ENCODE peak calls at places on chromosomes 6 and 20, in six cellular contexts. Q, B, M, L, G and P are unnamed samples.

GRCh38 chr20:48049631-48050030 is 264.4 kb upstream of the SULF2 start:
- DNase-seq in G (no peak), B (no peak), M (no peak), Q (no peak), L (no peak), P (no peak)

GRCh38 chr20:46199198-46199597 is 81.1 kb downstream of the CD40 start:
- DNase-seq in L (no peak), M (no peak), Q (peak; percentile 31), G (no peak), B (no peak), P (no peak)

GRCh38 chr20:52190437-52191131 is 995 bp downstream of the ZFP64 start:
- DNase-seq in M (peak; percentile 32), G (no peak), B (peak; percentile 51), L (peak; percentile 68), Q (peak; percentile 34), P (no peak)

GRCh38 chr6:12538881-12539357 is 177.6 kb upstream of the PHACTR1 start:
- DNase-seq in G (no peak), L (no peak), M (peak; percentile 54), B (no peak), Q (peak; percentile 65), P (no peak)

GRCh38 chr6:160030103-160030502 is 61.2 kb downstream of the IGF2R start:
- DNase-seq in M (peak; percentile 97), G (peak; percentile 86), B (peak; percentile 69), Q (peak; percentile 62), L (peak; percentile 71), P (no peak)

GRCh38 chr6:35833534-35833933 is 28.4 kb downstream of the LHFPL5 start:
- DNase-seq in M (no peak), B (no peak), Q (no peak), L (no peak), G (no peak), P (no peak)

GRCh38 chr6:143598466-143599080 is 79.2 kb upstream of the PHACTR2 start:
- DNase-seq in G (no peak), M (no peak), B (no peak), L (no peak), Q (no peak), P (no peak)

GRCh38 chr6:158293122-158293521 is 19.1 kb upstream of the TULP4 start:
- DNase-seq in B (no peak), G (no peak), Q (no peak), M (no peak), L (no peak), P (no peak)

GRCh38 chr20:3744806-3745685 is 12.6 kb downstream of the HSPA12B start:
- DNase-seq in L (peak; percentile 71), G (no peak), M (peak; percentile 59), Q (peak; percentile 80), B (peak; percentile 77), P (no peak)

GRCh38 chr6:28425942-28426541 is 17.2 kb downstream of the ZSCAN23 start:
- DNase-seq in L (no peak), G (no peak), Q (no peak), M (no peak), B (no peak), P (no peak)

GRCh38 chr6:162485464-162485863 is 242.1 kb downstream of the PRKN start:
- DNase-seq in B (no peak), M (no peak), G (no peak), Q (no peak), L (no peak), P (no peak)

GRCh38 chr6:48766349-48766748 is 655.4 kb upstream of the PTCHD4 start:
- DNase-seq in G (no peak), L (no peak), Q (no peak), M (peak; percentile 69), B (peak; percentile 90), P (no peak)

GRCh38 chr20:13098720-13099355 is 90.1 kb downstream of the SPTLC3 start:
- DNase-seq in G (no peak), Q (no peak), B (no peak), M (no peak), L (no peak), P (no peak)

GRCh38 chr6:11522819-11523218 is 14.7 kb upstream of the TMEM170B start:
- DNase-seq in L (peak; percentile 16), B (no peak), M (no peak), Q (no peak), G (no peak), P (no peak)
- TF ChIP-seq CTCF in L (no peak), B (no peak), M (no peak), Q (no peak), G (no peak), P (no peak)

DNA sequence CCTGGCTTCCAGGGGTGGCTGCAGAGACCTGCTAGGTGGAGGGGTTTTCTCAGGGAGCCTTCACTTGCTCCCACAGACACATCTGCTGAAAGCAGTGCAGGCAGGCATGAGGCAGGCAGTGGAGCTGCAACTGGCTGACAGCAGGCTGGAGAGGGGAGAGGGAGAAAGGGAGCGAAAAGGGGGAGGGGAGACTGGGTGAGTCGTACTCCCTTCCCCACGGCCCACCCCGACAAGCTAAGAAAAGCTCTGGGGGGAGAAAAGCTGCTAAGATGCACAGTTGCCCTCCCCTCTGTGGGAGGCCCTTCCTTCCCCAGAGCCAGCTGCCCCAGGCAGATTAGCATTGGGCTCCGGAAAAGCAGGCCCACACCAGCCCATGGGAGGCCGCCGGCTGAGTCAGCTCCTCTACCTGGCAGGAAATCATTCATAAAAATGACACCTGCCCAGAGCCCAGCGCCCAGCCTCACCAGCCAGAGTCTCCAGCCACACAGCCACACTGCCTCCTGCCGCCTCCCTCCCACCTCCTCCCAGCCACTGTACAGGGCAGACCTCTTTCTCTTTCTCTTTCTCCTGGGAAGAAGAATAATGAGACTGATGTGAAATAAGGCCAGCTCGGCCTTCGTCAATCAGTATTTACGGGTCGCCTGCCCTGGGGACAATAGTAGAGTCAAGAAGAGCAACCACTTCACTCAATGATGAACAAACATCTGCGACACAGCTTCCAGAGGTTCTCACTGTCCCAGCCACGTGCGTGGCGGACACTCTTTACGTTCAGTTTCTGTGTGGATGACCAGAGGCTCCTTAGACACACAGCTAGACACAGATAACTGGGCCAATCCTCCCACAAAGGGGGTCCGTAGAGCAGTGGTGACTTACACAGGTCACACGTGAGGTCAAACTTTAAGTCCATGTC is 7.7 kb upstream of the C20orf203 start:
- DNase-seq in B (peak; percentile 78), L (no peak), M (peak; percentile 26), G (no peak), Q (no peak), P (no peak)
- H3K4me3 ChIP-seq in B (no peak overlapping the region), L (no peak overlapping the region), M (no peak overlapping the region), G (no peak overlapping the region), Q (no peak overlapping the region), P (no peak overlapping the region)

DNA sequence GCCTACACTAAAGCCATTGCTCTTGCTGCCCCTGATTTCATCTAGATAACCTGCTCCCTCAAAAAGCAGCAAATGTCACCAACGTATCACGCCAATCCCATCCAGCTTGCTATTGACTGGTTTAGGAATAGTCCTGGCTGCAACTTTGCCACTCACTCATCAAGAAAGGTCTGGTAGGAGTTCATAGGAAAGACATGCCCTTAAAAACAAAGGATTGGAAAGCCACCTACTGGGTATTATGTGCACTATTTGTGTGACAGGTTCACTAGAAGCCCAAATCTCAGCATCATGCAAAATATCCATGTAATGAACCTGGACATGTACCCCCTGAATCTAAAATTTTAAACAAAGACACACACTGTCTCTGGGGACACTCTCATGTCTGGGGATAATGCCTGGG is 170.4 kb upstream of the COL21A1 start:
- DNase-seq in Q (no peak), M (no peak), B (no peak), L (no peak), G (no peak), P (no peak)
- TF ChIP-seq CTCF in Q (no peak), M (no peak), B (peak; percentile 11), L (no peak), G (no peak), P (no peak)

GRCh38 chr6:11460001-11460668 is 77.4 kb upstream of the TMEM170B start:
- DNase-seq in B (peak; percentile 46), G (no peak), Q (no peak), M (peak; percentile 13), L (no peak), P (peak; percentile 11)
- H3K4me3 ChIP-seq in B (no peak overlapping the region), G (no peak overlapping the region), Q (no peak overlapping the region), M (no peak overlapping the region), L (no peak overlapping the region), P (no peak overlapping the region)

GRCh38 chr20:44734938-44735337 is 10.7 kb upstream of the KCNK15 start:
- DNase-seq in B (peak; percentile 68), G (no peak), Q (no peak), L (no peak), M (no peak), P (no peak)
- TF ChIP-seq CTCF in B (no peak), G (peak; percentile 50), Q (no peak), L (peak; percentile 10), M (no peak), P (no peak)

GRCh38 chr6:131103296-131103695 is 32.0 kb upstream of the AKAP7 start:
- DNase-seq in Q (no peak), G (no peak), M (peak; percentile 87), B (no peak), L (no peak), P (no peak)
- H3K4me3 ChIP-seq in Q (no peak overlapping the region), G (no peak overlapping the region), M (no peak overlapping the region), B (no peak overlapping the region), L (no peak overlapping the region), P (no peak overlapping the region)